ENCODE peak calls at places on chromosome 19, in six cellular contexts. R, U, L, I, X and G are unnamed samples.

GRCh38 chr19:46036745-46037126 is 4.1 kb downstream of the IGFL4 start:
- DNase-seq in R (no peak), U (no peak), L (no peak), I (no peak), X (no peak), G (no peak)

GRCh38 chr19:15010497-15011255 is 31.0 kb upstream of the SLC1A6 start:
- DNase-seq in R (no peak), U (no peak), L (no peak), I (no peak), X (no peak), G (no peak)

GRCh38 chr19:47225746-47226425 is 5.1 kb downstream of the BBC3 start:
- DNase-seq in R (peak; percentile 88), U (peak; percentile 79), L (peak; percentile 89), I (peak; percentile 84), X (peak; percentile 96), G (peak; percentile 89)

GRCh38 chr19:6837525-6837924 is 49.9 kb upstream of the ADGRE1 start:
- DNase-seq in R (no peak), U (no peak), L (no peak), I (no peak), X (no peak), G (no peak)

GRCh38 chr19:55486043-55486970 is 1.3 kb downstream of the NAT14 start:
- DNase-seq in R (no peak), U (no peak), L (peak; percentile 45), I (no peak), X (peak; percentile 79), G (no peak)

GRCh38 chr19:8635422-8635821 is 5.0 kb downstream of the NFILZ start:
- DNase-seq in R (no peak), U (no peak), L (no peak), I (no peak), X (no peak), G (no peak)

GRCh38 chr19:55179570-55180484 is at the start of gene SYT5:
- DNase-seq in R (peak; percentile 64), U (peak; percentile 70), L (no peak), I (peak; percentile 41), X (peak; percentile 77), G (no peak)

GRCh38 chr19:16016226-16017137 is 59.8 kb upstream of the TPM4 start:
- DNase-seq in R (no peak), U (no peak), L (no peak), I (no peak), X (no peak), G (no peak)

GRCh38 chr19:8208119-8208709 is 956 bp upstream of the CERS4 start:
- DNase-seq in R (no peak), U (no peak), L (peak; percentile 30), I (no peak), X (peak; percentile 74), G (no peak)

GRCh38 chr19:3178377-3178972 is at the start of gene S1PR4:
- DNase-seq in R (no peak), U (no peak), L (no peak), I (no peak), X (no peak), G (no peak)